ENCODE peak calls at places on chromosome 22, in six cellular contexts. One of them, this sample, is unnamed. For H3K79me2, the result is how much of the 10 kb centered on the place peaks cover.

GRCh38 chr22:24969588-24970301 is 17.2 kb downstream of the KIAA1671 start:
- DNase-seq in H9: no peak
- DNase-seq in H1: no peak
- DNase-seq in mammary epithelial cell: peak
- DNase-seq in GM23338: no peak
- DNase-seq in fibroblast of lung: no peak
- DNase-seq in this sample: no peak

GRCh38 chr22:23606204-23607131 is 25.7 kb downstream of the DRICH1 start:
- DNase-seq in H9: no peak
- DNase-seq in H1: no peak
- DNase-seq in mammary epithelial cell: no peak
- DNase-seq in GM23338: no peak
- DNase-seq in fibroblast of lung: no peak
- DNase-seq in this sample: no peak

GRCh38 chr22:46054878-46055158 is 77.9 kb upstream of the WNT7B start:
- DNase-seq in H9: no peak
- DNase-seq in H1: no peak
- DNase-seq in mammary epithelial cell: no peak
- DNase-seq in GM23338: no peak
- DNase-seq in fibroblast of lung: no peak
- DNase-seq in this sample: no peak

GRCh38 chr22:29202231-29203192 is 3.2 kb upstream of the EMID1 start:
- DNase-seq in H9: peak
- DNase-seq in H1: no peak
- DNase-seq in mammary epithelial cell: no peak
- DNase-seq in GM23338: peak
- DNase-seq in fibroblast of lung: peak
- DNase-seq in this sample: no peak

GRCh38 chr22:22035771-22036314 is 53.3 kb upstream of the TOP3B start:
- DNase-seq in H9: no peak
- DNase-seq in H1: no peak
- DNase-seq in mammary epithelial cell: no peak
- DNase-seq in GM23338: no peak
- DNase-seq in fibroblast of lung: no peak
- DNase-seq in this sample: no peak

GRCh38 chr22:31586137-31586920 is 75.7 kb downstream of the PISD start:
- DNase-seq in H9: no peak
- DNase-seq in H1: no peak
- DNase-seq in mammary epithelial cell: no peak
- DNase-seq in GM23338: no peak
- DNase-seq in fibroblast of lung: peak
- DNase-seq in this sample: peak

GRCh38 chr22:23177197-23177596 is 3.1 kb upstream of the BCR start:
- DNase-seq in H9: no peak
- DNase-seq in H1: no peak
- DNase-seq in mammary epithelial cell: no peak
- DNase-seq in GM23338: no peak
- DNase-seq in fibroblast of lung: no peak
- DNase-seq in this sample: peak

GRCh38 chr22:29152381-29153138 is 53.1 kb upstream of the EMID1 start:
- DNase-seq in H9: peak
- DNase-seq in H1: no peak
- DNase-seq in mammary epithelial cell: no peak
- DNase-seq in GM23338: peak
- DNase-seq in fibroblast of lung: no peak
- DNase-seq in this sample: no peak

GRCh38 chr22:47623056-47623739 is 860.7 kb downstream of the TBC1D22A start:
- DNase-seq in H9: peak
- DNase-seq in H1: no peak
- DNase-seq in mammary epithelial cell: no peak
- DNase-seq in GM23338: no peak
- DNase-seq in fibroblast of lung: no peak
- DNase-seq in this sample: no peak

GRCh38 chr22:29093030-29093429 is 20.2 kb downstream of the KREMEN1 start:
- DNase-seq in H9: no peak
- DNase-seq in H1: no peak
- DNase-seq in mammary epithelial cell: no peak
- DNase-seq in GM23338: no peak
- DNase-seq in fibroblast of lung: no peak
- DNase-seq in this sample: no peak

GRCh38 chr22:36409911-36410756 is 22.4 kb upstream of the MYH9 start:
- DNase-seq in H9: peak
- DNase-seq in H1: peak
- DNase-seq in mammary epithelial cell: peak
- DNase-seq in GM23338: peak
- DNase-seq in fibroblast of lung: peak
- DNase-seq in this sample: peak

GRCh38 chr22:17366830-17367229 is 2.4 kb upstream of the CECR2 start:
- DNase-seq in H9: peak
- DNase-seq in H1: no peak
- DNase-seq in mammary epithelial cell: no peak
- DNase-seq in GM23338: peak
- DNase-seq in fibroblast of lung: peak
- DNase-seq in this sample: peak

GRCh38 chr22:45072322-45072903 is 62.6 kb upstream of the PHF21B start:
- DNase-seq in H9: peak
- DNase-seq in H1: no peak
- DNase-seq in mammary epithelial cell: peak
- DNase-seq in GM23338: peak
- DNase-seq in fibroblast of lung: peak
- DNase-seq in this sample: peak

GRCh38 chr22:36367066-36367465 is 20.7 kb downstream of the MYH9 start:
- DNase-seq in H9: no peak
- DNase-seq in H1: no peak
- DNase-seq in mammary epithelial cell: no peak
- DNase-seq in GM23338: no peak
- DNase-seq in fibroblast of lung: no peak
- DNase-seq in this sample: no peak

GRCh38 chr22:49481651-49482399 is 345.8 kb downstream of the BRD1 start:
- DNase-seq in H9: no peak
- DNase-seq in H1: no peak
- DNase-seq in mammary epithelial cell: no peak
- DNase-seq in GM23338: no peak
- DNase-seq in fibroblast of lung: no peak
- DNase-seq in this sample: no peak

GRCh38 chr22:44735518-44736428 is 16.6 kb upstream of the ARHGAP8 start:
- DNase-seq in H9: peak
- DNase-seq in H1: peak
- DNase-seq in mammary epithelial cell: no peak
- DNase-seq in GM23338: peak
- DNase-seq in fibroblast of lung: peak
- DNase-seq in this sample: peak

GRCh38 chr22:43000441-43001175 is 14.3 kb downstream of the PACSIN2 start:
- DNase-seq in H9: no peak
- DNase-seq in H1: no peak
- DNase-seq in mammary epithelial cell: no peak
- DNase-seq in GM23338: no peak
- DNase-seq in fibroblast of lung: peak
- DNase-seq in this sample: no peak

GRCh38 chr22:25629613-25630012 is 65.1 kb downstream of the GRK3 start:
- DNase-seq in H9: no peak
- DNase-seq in H1: no peak
- DNase-seq in mammary epithelial cell: no peak
- DNase-seq in GM23338: no peak
- DNase-seq in fibroblast of lung: no peak
- DNase-seq in this sample: no peak

GRCh38 chr22:45014658-45015057 is 4.9 kb upstream of the PHF21B start:
- DNase-seq in H9: peak
- DNase-seq in H1: no peak
- DNase-seq in mammary epithelial cell: no peak
- DNase-seq in GM23338: peak
- DNase-seq in fibroblast of lung: no peak
- DNase-seq in this sample: no peak

GRCh38 chr22:50245214-50246072 is 620 bp upstream of the TUBGCP6 start:
- DNase-seq in H9: no peak
- DNase-seq in H1: no peak
- DNase-seq in mammary epithelial cell: peak
- DNase-seq in GM23338: no peak
- DNase-seq in fibroblast of lung: no peak
- DNase-seq in this sample: no peak

DNA sequence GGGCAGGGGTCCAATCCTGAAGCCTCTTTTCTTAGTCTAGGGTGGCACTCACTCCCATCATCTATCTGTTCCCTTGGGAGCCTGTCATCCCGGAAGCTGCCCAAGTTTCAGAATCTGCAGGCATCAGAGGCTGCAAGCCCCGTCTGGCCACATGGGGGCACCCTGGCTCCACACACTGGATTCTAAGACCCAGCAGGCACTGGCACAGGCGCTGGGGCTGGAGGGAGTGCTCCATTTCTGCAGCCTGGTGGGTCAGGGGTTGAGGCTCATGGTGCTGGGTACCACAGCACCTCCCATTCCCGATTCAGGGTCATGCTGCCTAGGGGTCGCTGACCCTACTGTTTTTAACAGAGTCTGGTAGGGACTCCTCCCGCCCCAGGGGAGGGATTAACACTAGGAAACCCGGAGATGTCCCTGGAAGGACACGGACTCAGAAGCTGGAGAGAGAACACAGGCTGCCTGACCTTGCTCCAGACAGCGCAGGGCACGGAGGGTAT is 243.9 kb upstream of the SYN3 start:
- DNase-seq in H9: peak
- DNase-seq in H1: peak
- DNase-seq in mammary epithelial cell: peak
- DNase-seq in GM23338: peak
- DNase-seq in fibroblast of lung: peak
- DNase-seq in this sample: peak
- H2AFZ ChIP-seq in H9: no peak
- H2AFZ ChIP-seq in H1: no peak
- H2AFZ ChIP-seq in mammary epithelial cell: no peak
- H2AFZ ChIP-seq in GM23338: no peak
- H2AFZ ChIP-seq in fibroblast of lung: peak
- H2AFZ ChIP-seq in this sample: no peak

GRCh38 chr22:37569009-37569920 is 9.0 kb downstream of the CDC42EP1 start:
- DNase-seq in H9: peak
- DNase-seq in H1: no peak
- DNase-seq in mammary epithelial cell: no peak
- DNase-seq in GM23338: peak
- DNase-seq in fibroblast of lung: no peak
- DNase-seq in this sample: peak

GRCh38 chr22:37569921-37570660 is 9.8 kb downstream of the LGALS2 start:
- DNase-seq in H9: peak
- DNase-seq in H1: no peak
- DNase-seq in mammary epithelial cell: no peak
- DNase-seq in GM23338: peak
- DNase-seq in fibroblast of lung: no peak
- DNase-seq in this sample: no peak

GRCh38 chr22:37571258-37571991 is 8.5 kb downstream of the LGALS2 start:
- DNase-seq in H9: no peak
- DNase-seq in H1: no peak
- DNase-seq in mammary epithelial cell: peak
- DNase-seq in GM23338: peak
- DNase-seq in fibroblast of lung: no peak
- DNase-seq in this sample: peak

GRCh38 chr22:37571992-37572373 is 7.9 kb downstream of the LGALS2 start:
- DNase-seq in H9: peak
- DNase-seq in H1: no peak
- DNase-seq in mammary epithelial cell: no peak
- DNase-seq in GM23338: no peak
- DNase-seq in fibroblast of lung: no peak
- DNase-seq in this sample: no peak

GRCh38 chr22:37570661-37570976 is 9.3 kb downstream of the LGALS2 start:
- DNase-seq in H9: peak
- DNase-seq in H1: no peak
- DNase-seq in mammary epithelial cell: no peak
- DNase-seq in GM23338: no peak
- DNase-seq in fibroblast of lung: no peak
- DNase-seq in this sample: no peak
- H3K79me2 ChIP-seq in H9: under half
- H3K79me2 ChIP-seq in H1: under half
- H3K79me2 ChIP-seq in mammary epithelial cell: under half
- H3K79me2 ChIP-seq in GM23338: under half
- H3K79me2 ChIP-seq in fibroblast of lung: under half
- H3K79me2 ChIP-seq in this sample: under half

GRCh38 chr22:27149886-27150529 is 492.6 kb downstream of the MIAT start:
- DNase-seq in H9: no peak
- DNase-seq in H1: no peak
- DNase-seq in mammary epithelial cell: no peak
- DNase-seq in GM23338: no peak
- DNase-seq in fibroblast of lung: no peak
- DNase-seq in this sample: no peak
- H2AFZ ChIP-seq in H9: no peak
- H2AFZ ChIP-seq in H1: no peak
- H2AFZ ChIP-seq in mammary epithelial cell: no peak
- H2AFZ ChIP-seq in GM23338: no peak
- H2AFZ ChIP-seq in fibroblast of lung: peak
- H2AFZ ChIP-seq in this sample: no peak

DNA sequence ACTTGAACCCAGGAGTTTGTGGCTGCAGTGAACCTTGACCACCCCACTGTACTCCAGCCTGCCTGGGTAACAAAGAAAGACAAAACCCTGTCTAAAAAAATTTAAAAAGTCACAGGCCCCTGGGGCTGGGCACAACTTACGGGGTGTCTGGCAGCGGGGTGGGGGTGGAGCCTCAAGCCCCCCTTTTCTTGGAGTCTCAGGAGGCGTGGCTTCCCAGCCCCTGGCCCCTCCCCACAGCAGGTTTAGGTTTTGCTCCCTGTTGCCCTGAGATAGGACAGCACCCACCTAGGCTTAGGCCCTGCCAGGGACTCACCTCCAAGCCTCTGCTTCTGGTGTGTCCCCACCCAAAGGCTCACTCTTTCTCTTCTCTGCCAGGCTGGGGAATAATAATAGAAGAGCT is 22.4 kb downstream of the MGAT3 start:
- DNase-seq in H9: no peak
- DNase-seq in H1: no peak
- DNase-seq in mammary epithelial cell: no peak
- DNase-seq in GM23338: no peak
- DNase-seq in fibroblast of lung: no peak
- DNase-seq in this sample: no peak
- H3K79me2 ChIP-seq in H9: under half
- H3K79me2 ChIP-seq in H1: under half
- H3K79me2 ChIP-seq in mammary epithelial cell: under half
- H3K79me2 ChIP-seq in GM23338: under half
- H3K79me2 ChIP-seq in fibroblast of lung: under half
- H3K79me2 ChIP-seq in this sample: under half

GRCh38 chr22:19713228-19713627 is 1.1 kb upstream of the SEPTIN5 start:
- DNase-seq in H9: no peak
- DNase-seq in H1: no peak
- DNase-seq in mammary epithelial cell: no peak
- DNase-seq in GM23338: no peak
- DNase-seq in fibroblast of lung: no peak
- DNase-seq in this sample: no peak
- H2AFZ ChIP-seq in H9: no peak
- H2AFZ ChIP-seq in H1: no peak
- H2AFZ ChIP-seq in mammary epithelial cell: no peak
- H2AFZ ChIP-seq in GM23338: no peak
- H2AFZ ChIP-seq in fibroblast of lung: no peak
- H2AFZ ChIP-seq in this sample: no peak